ENCODE peak calls at places on chromosome 7, in seven cellular contexts. M is choroid plexus epithelial cell; R is activated T-cell treated with anti-CD3 and anti-CD28 coated beads for 48 hours; Q is myocyte; X is fibroblast of lung; O is CD4-positive, alpha-beta T cell; B is AG08395. P is an unnamed sample.

GRCh38 chr7:57426629-57427003 is 23.4 kb upstream of the ZNF716 start:
- DNase-seq in R (no peak), Q (no peak), M (no peak), X (no peak), B (no peak), O (no peak), P (no peak)

GRCh38 chr7:924541-925231 is 29.8 kb downstream of the ADAP1 start:
- DNase-seq in Q (peak), B (no peak), X (no peak), M (no peak), R (peak), O (no peak), P (peak)

GRCh38 chr7:102426268-102427031 is 6.9 kb upstream of the ORAI2 start:
- DNase-seq in B (no peak), X (no peak), Q (no peak), O (peak), M (no peak), R (peak), P (peak)

GRCh38 chr7:77362905-77363304 is 53.2 kb downstream of the GSAP start:
- DNase-seq in Q (no peak), M (no peak), X (no peak), R (no peak), B (no peak), O (no peak), P (no peak)

GRCh38 chr7:73779517-73779916 is 9.4 kb upstream of the CLDN3 start:
- DNase-seq in O (no peak), Q (no peak), R (no peak), M (peak), X (no peak), B (no peak), P (no peak)

GRCh38 chr7:26346611-26347200 is 55.0 kb downstream of the SNX10 start:
- DNase-seq in Q (no peak), O (no peak), R (no peak), M (no peak), X (no peak), B (peak), P (no peak)

GRCh38 chr7:130491841-130492518 is at the start of gene MEST:
- DNase-seq in X (peak), Q (peak), R (no peak), M (peak), O (no peak), B (no peak), P (peak)

GRCh38 chr7:18570890-18571478 is 75.4 kb downstream of the HDAC9 start:
- DNase-seq in Q (peak), X (peak), R (no peak), B (peak), M (peak), O (no peak), P (no peak)

GRCh38 chr7:139777304-139777890 is 401 bp downstream of the HIPK2 start:
- DNase-seq in B (peak), Q (peak), O (peak), R (no peak), X (no peak), M (no peak), P (no peak)

GRCh38 chr7:23469961-23470250 is 385 bp downstream of the IGF2BP3 start:
- DNase-seq in R (no peak), O (no peak), Q (peak), B (no peak), X (no peak), M (peak), P (no peak)

GRCh38 chr7:139602143-139602722 is 78.7 kb downstream of the CLEC2L start:
- DNase-seq in M (peak), R (no peak), B (peak), X (peak), Q (peak), O (no peak), P (peak)

GRCh38 chr7:105782391-105783063 is 93.9 kb downstream of the ATXN7L1 start:
- DNase-seq in B (peak), R (no peak), O (no peak), M (peak), X (peak), Q (peak), P (no peak)

GRCh38 chr7:67564978-67565377 is 568.3 kb downstream of the TYW1 start:
- DNase-seq in X (no peak), Q (no peak), B (no peak), R (no peak), O (no peak), M (no peak), P (no peak)

GRCh38 chr7:74069790-74070618 is 13.6 kb upstream of the LIMK1 start:
- DNase-seq in Q (no peak), O (no peak), R (no peak), M (no peak), X (no peak), B (no peak), P (no peak)

GRCh38 chr7:27606270-27607209 is 56.1 kb downstream of the HIBADH start:
- DNase-seq in R (no peak), Q (no peak), B (peak), O (no peak), M (peak), X (peak), P (no peak)

GRCh38 chr7:88758355-88759215 is 915 bp upstream of the ZNF804B start:
- DNase-seq in O (no peak), X (no peak), B (peak), M (peak), Q (peak), R (no peak), P (no peak)

GRCh38 chr7:26291699-26292538 is at the start of gene SNX10:
- DNase-seq in B (no peak), R (peak), O (peak), Q (peak), X (no peak), M (peak), P (peak)

P was measured in GM12865.